ENCODE peak calls at places on chromosomes 5 and 9, in six cellular contexts. Z is effector CD4-positive, alpha-beta T cell; R is DMS153; U is psoas muscle; G is Panc1; N is GM23338. D is an unnamed sample.

GRCh38 chr5:149667084-149667826 is 62.9 kb upstream of the PPARGC1B start:
- DNase-seq in R (no peak), N (peak), U (no peak), G (peak), Z (no peak), D (no peak)

GRCh38 chr5:5350101-5350500 is 72.4 kb upstream of the ICE1 start:
- DNase-seq in U (no peak), G (no peak), R (no peak), Z (no peak), N (no peak), D (no peak)

GRCh38 chr9:127977877-127978647 is 2.7 kb downstream of the EEIG1 start:
- DNase-seq in R (no peak), N (peak), G (no peak), U (peak), Z (no peak), D (no peak)

GRCh38 chr5:170651902-170652301 is 131.6 kb upstream of the GABRP start:
- DNase-seq in U (no peak), R (no peak), G (no peak), N (peak), Z (no peak), D (no peak)

GRCh38 chr5:51582871-51583384 is 199.7 kb downstream of the ISL1 start:
- DNase-seq in N (peak), Z (no peak), G (no peak), U (no peak), R (no peak), D (no peak)

GRCh38 chr5:65832603-65833228 is 93.7 kb upstream of the ERBIN start:
- DNase-seq in U (no peak), Z (no peak), R (no peak), G (no peak), N (peak), D (no peak)

GRCh38 chr5:149930060-149930753 is 14.4 kb downstream of the PDE6A start:
- DNase-seq in Z (no peak), N (no peak), G (no peak), R (no peak), U (no peak), D (no peak)

GRCh38 chr9:125998837-125999503 is 251.8 kb downstream of the PBX3 start:
- DNase-seq in R (no peak), U (no peak), N (no peak), Z (no peak), G (no peak), D (no peak)

GRCh38 chr5:151063136-151063544 is 17.7 kb downstream of the TNIP1 start:
- DNase-seq in R (no peak), Z (no peak), G (no peak), N (no peak), U (no peak), D (no peak)

GRCh38 chr5:72378636-72379289 is 58.6 kb downstream of the PTCD2 start:
- DNase-seq in Z (no peak), U (peak), N (no peak), G (no peak), R (peak), D (no peak)

GRCh38 chr5:1419476-1420210 is 25.6 kb downstream of the SLC6A3 start:
- DNase-seq in G (no peak), R (no peak), Z (no peak), U (peak), N (no peak), D (no peak)

GRCh38 chr9:21810881-21811280 is 8.4 kb downstream of the MTAP start:
- DNase-seq in G (no peak), U (no peak), Z (no peak), R (no peak), N (no peak), D (no peak)

GRCh38 chr5:135861646-135862045 is 27.2 kb downstream of the SLC25A48 start:
- DNase-seq in G (no peak), U (no peak), N (no peak), Z (no peak), R (no peak), D (no peak)

GRCh38 chr5:14671414-14671813 is 6.9 kb downstream of the OTULIN start:
- DNase-seq in N (no peak), U (no peak), R (no peak), Z (no peak), G (no peak), D (no peak)

GRCh38 chr9:99079542-99079941 is 25.4 kb upstream of the TGFBR1 start:
- DNase-seq in U (no peak), R (no peak), N (no peak), G (no peak), Z (no peak), D (no peak)

GRCh38 chr9:15189491-15189890 is 117.5 kb downstream of the TTC39B start:
- DNase-seq in U (no peak), N (no peak), G (no peak), Z (no peak), R (no peak), D (no peak)

GRCh38 chr5:179778591-179778990 is 15.2 kb upstream of the LTC4S start:
- DNase-seq in Z (no peak), N (no peak), G (no peak), R (no peak), U (no peak), D (no peak)

GRCh38 chr5:173217626-173218397 is 17.2 kb downstream of the NKX2-5 start:
- DNase-seq in U (no peak), Z (no peak), G (no peak), R (no peak), N (peak), D (no peak)

GRCh38 chr9:36834736-36835135 is 199.3 kb downstream of the PAX5 start:
- DNase-seq in G (no peak), R (no peak), Z (no peak), U (no peak), N (no peak), D (no peak)